ENCODE peak calls at places on chromosomes 3 and 15, in four cellular contexts. W is HepG2, V is GM12891, S is transverse colon. T is an unnamed sample.

GRCh38 chr3:185400340-185400667 is 37.4 kb downstream of the MAP3K13 start:
- DNase-seq in V (no peak), W (no peak), S (no peak), T (no peak)

GRCh38 chr3:9087831-9088413 is 124.7 kb upstream of the RAD18 start:
- DNase-seq in V (no peak), S (no peak), W (no peak), T (no peak)

GRCh38 chr3:176964656-176965055 is 232.6 kb downstream of the TBL1XR1 start:
- DNase-seq in W (no peak), V (no peak), S (no peak), T (no peak)

GRCh38 chr3:98645039-98645438 is 51.6 kb upstream of the CPOX start:
- DNase-seq in V (no peak), W (no peak), S (no peak), T (no peak)

GRCh38 chr15:51667478-51667877 is 13.8 kb upstream of the SCG3 start:
- DNase-seq in V (no peak), W (no peak), S (no peak), T (no peak)

GRCh38 chr15:70579766-70580165 is 183.6 kb downstream of the UACA start:
- DNase-seq in V (no peak), W (no peak), S (no peak), T (no peak)

GRCh38 chr3:10955694-10956453 is 36.7 kb upstream of the SLC6A1 start:
- DNase-seq in W (no peak), S (no peak), V (no peak), T (no peak)

GRCh38 chr3:148790841-148791240 is 36.8 kb upstream of the CPB1 start:
- DNase-seq in W (no peak), V (no peak), S (peak), T (no peak)

GRCh38 chr3:190159902-190160435 is 39.3 kb upstream of the P3H2 start:
- DNase-seq in W (no peak), V (no peak), S (no peak), T (no peak)

GRCh38 chr15:25877681-25878080 is 14.6 kb upstream of the ATP10A start:
- DNase-seq in W (no peak), V (no peak), S (no peak), T (no peak)

GRCh38 chr15:29668120-29668602 is 154.1 kb downstream of the TJP1 start:
- DNase-seq in V (no peak), S (peak), W (peak), T (peak)

GRCh38 chr15:92048739-92049138 is 195.2 kb downstream of the SLCO3A1 start:
- DNase-seq in W (no peak), V (no peak), S (no peak), T (no peak)

GRCh38 chr3:99520511-99520910 is 117.9 kb upstream of the COL8A1 start:
- DNase-seq in S (no peak), W (no peak), V (no peak), T (no peak)

GRCh38 chr3:8658326-8659212 is 14.0 kb upstream of the SSUH2 start:
- DNase-seq in W (peak), V (no peak), S (peak), T (peak)

GRCh38 chr3:39718674-39719595 is 90.5 kb upstream of the MYRIP start:
- DNase-seq in W (no peak), V (no peak), S (no peak), T (no peak)

GRCh38 chr3:119647177-119647576 is 13.2 kb downstream of the POPDC2 start:
- DNase-seq in W (no peak), V (no peak), S (no peak), T (no peak)

GRCh38 chr3:43953814-43954241 is 263.1 kb downstream of the ABHD5 start:
- DNase-seq in V (no peak), W (no peak), S (no peak), T (no peak)

GRCh38 chr15:69587731-69588130 is 135.1 kb downstream of the RPLP1 start:
- DNase-seq in W (no peak), V (no peak), S (no peak), T (peak)

GRCh38 chr3:194130807-194131589 is 5.0 kb upstream of the HES1 start:
- DNase-seq in V (no peak), W (peak), S (peak), T (no peak)

GRCh38 chr3:9351709-9352126 is 11.1 kb upstream of the THUMPD3 start:
- DNase-seq in W (no peak), V (no peak), S (no peak), T (no peak)

GRCh38 chr3:56985460-56986327 is 74.8 kb upstream of the SPATA12 start:
- DNase-seq in W (no peak), V (no peak), S (no peak), T (no peak)

GRCh38 chr15:76324066-76324465 is 12.5 kb upstream of the ISL2 start:
- DNase-seq in S (no peak), W (no peak), V (no peak), T (no peak)

GRCh38 chr15:73212424-73212823 is 156.3 kb downstream of the HCN4 start:
- DNase-seq in S (no peak), W (no peak), V (no peak), T (no peak)

GRCh38 chr3:127690823-127691452 is 18.2 kb downstream of the ABTB1 start:
- DNase-seq in S (no peak), W (peak), V (no peak), T (peak)

GRCh38 chr3:197183582-197183981 is 114.8 kb downstream of the DLG1 start:
- DNase-seq in S (no peak), V (no peak), W (no peak), T (no peak)

GRCh38 chr3:116318370-116318769 is 126.9 kb downstream of the LSAMP start:
- DNase-seq in V (no peak), W (no peak), S (no peak), T (no peak)

GRCh38 chr3:55631766-55632331 is 144.7 kb upstream of the WNT5A start:
- DNase-seq in V (no peak), W (no peak), S (no peak), T (no peak)

GRCh38 chr3:88957751-88958452 is 149.5 kb upstream of the EPHA3 start:
- DNase-seq in V (no peak), S (no peak), W (no peak), T (no peak)

GRCh38 chr3:65928110-65928509 is 110.6 kb downstream of the MAGI1 start:
- DNase-seq in W (peak), V (no peak), S (no peak), T (no peak)

GRCh38 chr3:160435095-160435494 is 14.5 kb downstream of the TRIM59 start:
- DNase-seq in W (no peak), S (no peak), V (no peak), T (no peak)
- TF ChIP-seq POLR2AphosphoS5 in W (no peak), S (no peak), V (no peak), T (no peak)

GRCh38 chr15:65266469-65266868 is 20.2 kb downstream of the PARP16 start:
- DNase-seq in W (no peak), V (no peak), S (no peak), T (no peak)

GRCh38 chr15:65263313-65263712 is 23.4 kb downstream of the PARP16 start:
- DNase-seq in S (no peak), W (no peak), V (no peak), T (no peak)

GRCh38 chr15:65264877-65265430 is 21.7 kb downstream of the PARP16 start:
- DNase-seq in V (no peak), W (no peak), S (no peak), T (no peak)

GRCh38 chr15:65268411-65268810 is 18.3 kb downstream of the PARP16 start:
- DNase-seq in V (no peak), S (no peak), W (no peak), T (no peak)
- TF ChIP-seq POLR2A in V (no peak), S (no peak), W (no peak), T (no peak)

GRCh38 chr3:16347548-16347947 is 82.5 kb downstream of the OXNAD1 start:
- DNase-seq in S (no peak), W (no peak), V (no peak), T (no peak)
- TF ChIP-seq POLR2AphosphoS5 in S (no peak), W (no peak), V (no peak), T (no peak)

DNA sequence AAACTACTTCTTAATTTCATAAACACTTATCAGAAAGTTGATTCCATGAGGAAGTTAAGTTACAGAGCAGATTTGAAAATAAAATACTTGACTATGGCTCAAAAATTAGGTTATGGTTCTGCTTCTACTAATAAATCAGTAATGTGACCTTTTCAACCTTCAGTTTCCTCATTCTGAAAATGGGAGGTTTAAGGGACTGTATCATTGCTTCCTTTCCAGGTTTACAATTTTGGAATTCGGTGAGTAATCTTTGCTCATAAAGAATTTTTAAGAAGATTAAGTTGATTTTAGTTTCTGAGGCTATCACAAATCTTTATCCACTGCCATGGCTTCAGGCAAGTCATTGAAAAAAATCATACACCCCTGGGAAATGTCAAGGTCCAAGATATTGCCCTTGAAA is 1061.2 kb downstream of the DIPK2A start:
- DNase-seq in W (no peak), S (no peak), V (no peak), T (no peak)
- TF ChIP-seq POLR2A in W (no peak), S (no peak), V (no peak), T (no peak)